ENCODE peak calls at places on chromosomes 6 and 20, in six cellular contexts. O, C, D, Y, H and P are unnamed samples.

GRCh38 chr6:53715434-53715833 is 49.9 kb upstream of the KLHL31 start:
- DNase-seq in O (no peak), C (no peak), D (no peak), Y (no peak), H (no peak), P (no peak)

GRCh38 chr6:14671261-14671681 is 553.7 kb downstream of the CD83 start:
- DNase-seq in O (no peak), C (no peak), D (no peak), Y (no peak), H (no peak), P (peak)

GRCh38 chr20:10609726-10610125 is 64.1 kb downstream of the JAG1 start:
- DNase-seq in O (no peak), C (no peak), D (no peak), Y (no peak), H (peak), P (peak)

GRCh38 chr6:132708002-132708401 is 5.9 kb downstream of the VNN1 start:
- DNase-seq in O (no peak), C (no peak), D (no peak), Y (no peak), H (no peak), P (no peak)

GRCh38 chr20:2507875-2508630 is 662 bp downstream of the ZNF343 start:
- DNase-seq in O (peak), C (peak), D (peak), Y (no peak), H (peak), P (peak)

GRCh38 chr20:1302578-1303541 is 26.1 kb downstream of the SDCBP2 start:
- DNase-seq in O (no peak), C (no peak), D (no peak), Y (no peak), H (no peak), P (no peak)

GRCh38 chr20:59484228-59484627 is 120.1 kb upstream of the PHACTR3 start:
- DNase-seq in O (no peak), C (no peak), D (no peak), Y (no peak), H (no peak), P (no peak)

GRCh38 chr6:79672631-79673065 is 41.5 kb downstream of the SH3BGRL2 start:
- DNase-seq in O (peak), C (no peak), D (peak), Y (peak), H (peak), P (peak)

GRCh38 chr6:165832471-165832836 is 169.4 kb upstream of the PDE10A start:
- DNase-seq in O (no peak), C (no peak), D (no peak), Y (no peak), H (no peak), P (no peak)

GRCh38 chr6:499617-500016 is 108.1 kb downstream of the IRF4 start:
- DNase-seq in O (peak), C (no peak), D (no peak), Y (no peak), H (no peak), P (peak)

GRCh38 chr6:74319292-74319691 is 623.3 kb downstream of the CD109 start:
- DNase-seq in O (no peak), C (no peak), D (no peak), Y (peak), H (no peak), P (no peak)

GRCh38 chr6:41036188-41036587 is 2.8 kb downstream of the UNC5CL start:
- DNase-seq in O (no peak), C (no peak), D (no peak), Y (no peak), H (no peak), P (no peak)

GRCh38 chr6:2622683-2623082 is 128.0 kb downstream of the MYLK4 start:
- DNase-seq in O (no peak), C (no peak), D (no peak), Y (no peak), H (no peak), P (peak)
- H3K4me3 ChIP-seq in O (no peak), C (no peak), D (no peak), Y (no peak), H (no peak), P (no peak)

DNA sequence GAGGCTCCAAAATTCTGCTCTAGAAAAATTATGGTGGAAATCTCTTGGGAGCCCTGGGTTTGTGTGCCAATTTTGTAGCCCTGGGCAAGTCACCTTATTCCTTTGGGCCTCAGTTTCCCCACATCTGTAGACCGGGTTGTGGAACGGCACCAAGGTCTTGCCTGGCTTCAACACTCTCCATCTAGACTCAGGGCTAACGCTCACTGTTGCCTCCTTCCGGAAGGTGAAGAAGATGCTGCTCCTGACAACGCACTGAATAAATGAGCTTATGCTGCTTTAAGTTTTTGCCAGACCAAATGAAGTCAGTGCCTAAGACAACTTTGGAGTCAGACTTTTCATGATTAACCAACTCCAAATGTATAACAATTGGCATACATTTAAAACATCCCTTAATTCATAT is 53.1 kb downstream of the PSMG4 start:
- DNase-seq in O (no peak), C (no peak), D (no peak), Y (peak), H (no peak), P (no peak)
- TF ChIP-seq CTCF in O (no peak), C (no peak), D (no peak), Y (peak), H (no peak), P (no peak)

DNA sequence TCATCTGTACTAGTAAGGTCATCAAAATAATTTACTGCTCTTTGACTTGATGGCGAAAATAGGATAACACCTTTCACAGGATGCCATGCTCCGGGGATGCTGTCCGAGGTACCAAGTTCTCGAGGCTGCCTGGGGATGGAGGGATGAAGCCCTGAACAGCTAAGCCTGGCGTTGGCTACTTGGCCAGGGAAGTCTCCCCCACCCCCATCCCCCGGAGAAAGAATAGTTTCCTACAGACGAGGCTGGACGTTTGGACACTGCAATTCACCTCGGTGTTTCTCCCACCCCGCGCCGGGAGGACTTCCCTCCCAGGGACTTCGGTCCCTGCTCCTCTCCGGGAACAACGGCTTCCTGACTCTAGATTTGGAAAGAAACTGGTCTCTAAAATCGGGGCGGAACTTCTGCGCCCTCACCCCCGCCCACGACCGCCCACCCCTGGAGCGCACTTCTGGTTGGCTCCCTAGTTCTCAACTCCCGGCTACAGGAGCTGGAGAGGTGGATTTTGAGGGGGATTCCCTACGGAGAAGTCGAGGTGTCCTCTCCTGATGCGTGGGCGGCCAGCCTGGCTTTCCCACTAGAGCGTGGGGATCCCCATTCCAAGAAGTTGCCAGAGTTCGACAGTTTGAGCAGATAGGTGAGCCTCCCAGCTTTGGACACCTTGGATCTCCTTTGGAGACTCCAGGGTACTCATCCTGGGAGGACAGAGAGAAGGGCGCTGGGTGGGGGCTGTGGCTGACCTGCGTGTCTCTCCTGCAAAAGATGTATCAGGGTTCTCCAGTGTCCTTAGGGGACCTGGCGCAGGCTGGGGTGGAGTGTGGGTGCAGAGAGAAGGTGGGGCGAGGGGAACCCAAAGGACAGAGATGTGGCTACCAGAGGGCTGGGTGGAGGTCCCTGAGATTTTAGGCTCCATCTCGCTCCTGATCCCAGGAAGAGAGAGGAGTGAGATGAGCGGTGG is 1.1 kb downstream of the PCSK2 start:
- DNase-seq in O (no peak), C (no peak), D (no peak), Y (peak), H (no peak), P (peak)
- H3K4me3 ChIP-seq in O (no peak), C (no peak), D (no peak), Y (peak), H (no peak), P (no peak)

GRCh38 chr20:48661575-48662473 is 166.0 kb downstream of the PREX1 start:
- DNase-seq in O (no peak), C (no peak), D (no peak), Y (no peak), H (no peak), P (peak)
- TF ChIP-seq CTCF in O (no peak), C (no peak), D (no peak), Y (no peak), H (no peak), P (no peak)

DNA sequence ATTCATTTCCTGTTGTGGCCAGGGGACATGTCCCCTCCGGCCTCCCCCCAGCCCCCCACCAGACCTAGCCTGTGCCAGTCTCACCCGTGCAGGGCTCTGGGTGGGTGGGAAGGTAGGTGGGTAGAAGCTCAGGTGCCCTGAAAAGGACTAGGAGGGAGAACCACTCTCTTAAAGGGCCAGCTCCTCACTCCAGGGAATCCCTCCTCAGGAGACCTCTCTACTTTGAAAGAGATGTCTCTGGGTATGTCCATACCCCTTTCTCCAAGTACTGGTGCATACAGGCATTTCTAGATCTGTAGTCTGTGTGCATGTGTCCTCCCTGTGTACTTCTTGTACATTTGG is 60.8 kb upstream of the EPB41L1 start:
- DNase-seq in O (no peak), C (no peak), D (no peak), Y (no peak), H (no peak), P (no peak)
- H3K4me3 ChIP-seq in O (no peak), C (peak), D (no peak), Y (peak), H (no peak), P (peak)

GRCh38 chr6:56766139-56766805 is 123.6 kb upstream of the DST start:
- DNase-seq in O (no peak), C (no peak), D (no peak), Y (no peak), H (no peak), P (no peak)

GRCh38 chr6:56766806-56767178 is 124.1 kb upstream of the DST start:
- DNase-seq in O (peak), C (peak), D (no peak), Y (no peak), H (peak), P (peak)

GRCh38 chr6:56760842-56761241 is 118.2 kb upstream of the DST start:
- DNase-seq in O (no peak), C (no peak), D (no peak), Y (no peak), H (no peak), P (no peak)

GRCh38 chr6:56765494-56765893 is 122.8 kb upstream of the DST start:
- DNase-seq in O (no peak), C (no peak), D (no peak), Y (no peak), H (no peak), P (no peak)

DNA sequence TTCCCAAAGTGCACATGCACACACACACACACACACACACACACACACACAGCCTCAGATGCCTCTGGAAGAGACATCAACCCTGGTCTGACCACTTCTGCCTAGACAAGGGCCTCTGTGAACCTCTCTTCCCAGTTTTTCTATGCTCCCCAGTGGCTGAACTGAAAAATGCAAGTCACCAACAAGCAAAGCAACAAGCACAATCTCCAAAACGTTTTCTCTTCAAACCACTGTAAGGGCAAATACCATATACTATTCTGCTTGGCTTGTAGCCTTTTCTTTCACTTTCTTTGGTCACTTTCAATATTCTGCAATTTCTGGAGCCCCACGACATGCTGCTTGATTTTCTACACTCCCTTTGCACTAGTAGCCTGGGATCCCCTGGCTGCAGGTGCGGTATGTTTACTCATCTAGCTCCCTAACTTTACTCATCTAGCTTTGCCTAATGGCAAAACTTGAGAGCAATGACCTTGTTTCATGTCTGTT is 121.4 kb upstream of the DST start:
- DNase-seq in O (peak), C (no peak), D (peak), Y (peak), H (peak), P (peak)
- TF ChIP-seq CTCF in O (peak), C (peak), D (peak), Y (peak), H (peak), P (peak)

GRCh38 chr20:52459150-52459549 is 267.6 kb upstream of the ZFP64 start:
- DNase-seq in O (no peak), C (no peak), D (no peak), Y (no peak), H (no peak), P (no peak)
- H3K4me3 ChIP-seq in O (no peak), C (no peak), D (no peak), Y (no peak), H (no peak), P (no peak)

GRCh38 chr6:136343275-136343674 is 53.6 kb upstream of the BCLAF1 start:
- DNase-seq in O (no peak), C (no peak), D (no peak), Y (no peak), H (no peak), P (no peak)

GRCh38 chr6:136344420-136344819 is 54.8 kb upstream of the BCLAF1 start:
- DNase-seq in O (no peak), C (no peak), D (no peak), Y (no peak), H (peak), P (peak)

GRCh38 chr6:136343700-136344099 is 54.1 kb upstream of the BCLAF1 start:
- DNase-seq in O (no peak), C (no peak), D (no peak), Y (no peak), H (no peak), P (no peak)

GRCh38 chr6:136341367-136341766 is 51.7 kb upstream of the BCLAF1 start:
- DNase-seq in O (no peak), C (no peak), D (no peak), Y (no peak), H (no peak), P (no peak)

GRCh38 chr6:136341967-136342366 is 52.3 kb upstream of the BCLAF1 start:
- DNase-seq in O (peak), C (no peak), D (no peak), Y (no peak), H (no peak), P (no peak)
- TF ChIP-seq CTCF in O (no peak), C (peak), D (no peak), Y (no peak), H (no peak), P (no peak)

GRCh38 chr20:20023395-20023794 is 6.2 kb downstream of the NAA20 start:
- DNase-seq in O (no peak), C (no peak), D (no peak), Y (no peak), H (no peak), P (no peak)

GRCh38 chr20:20019123-20019522 is 2.0 kb downstream of the NAA20 start:
- DNase-seq in O (no peak), C (no peak), D (no peak), Y (no peak), H (no peak), P (no peak)

GRCh38 chr20:20024942-20025341 is 7.8 kb downstream of the NAA20 start:
- DNase-seq in O (no peak), C (no peak), D (no peak), Y (no peak), H (no peak), P (peak)

GRCh38 chr20:20022498-20022897 is 5.3 kb downstream of the NAA20 start:
- DNase-seq in O (peak), C (peak), D (no peak), Y (no peak), H (no peak), P (no peak)

DNA sequence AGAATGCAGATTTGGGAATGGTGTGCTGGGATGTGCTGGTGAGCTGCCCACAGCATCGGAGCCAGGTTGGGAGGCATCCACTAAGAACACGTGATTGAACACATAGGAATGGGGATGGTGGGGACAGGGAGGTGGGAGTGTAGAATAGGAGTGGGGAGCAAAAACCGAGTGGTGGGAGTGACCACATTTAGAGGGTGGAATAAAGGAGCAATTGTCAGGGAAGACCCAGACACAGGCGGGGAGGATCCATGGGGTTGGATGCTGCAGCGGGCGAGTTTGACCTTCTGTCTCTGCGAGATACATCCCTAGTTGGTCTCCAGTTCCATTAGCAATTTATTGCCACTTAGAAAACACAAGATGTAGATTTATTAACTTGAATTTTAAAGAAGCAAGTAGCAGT is 4.7 kb downstream of the NAA20 start:
- DNase-seq in O (no peak), C (no peak), D (no peak), Y (no peak), H (no peak), P (no peak)
- H3K4me3 ChIP-seq in O (no peak), C (no peak), D (no peak), Y (no peak), H (no peak), P (no peak)

DNA sequence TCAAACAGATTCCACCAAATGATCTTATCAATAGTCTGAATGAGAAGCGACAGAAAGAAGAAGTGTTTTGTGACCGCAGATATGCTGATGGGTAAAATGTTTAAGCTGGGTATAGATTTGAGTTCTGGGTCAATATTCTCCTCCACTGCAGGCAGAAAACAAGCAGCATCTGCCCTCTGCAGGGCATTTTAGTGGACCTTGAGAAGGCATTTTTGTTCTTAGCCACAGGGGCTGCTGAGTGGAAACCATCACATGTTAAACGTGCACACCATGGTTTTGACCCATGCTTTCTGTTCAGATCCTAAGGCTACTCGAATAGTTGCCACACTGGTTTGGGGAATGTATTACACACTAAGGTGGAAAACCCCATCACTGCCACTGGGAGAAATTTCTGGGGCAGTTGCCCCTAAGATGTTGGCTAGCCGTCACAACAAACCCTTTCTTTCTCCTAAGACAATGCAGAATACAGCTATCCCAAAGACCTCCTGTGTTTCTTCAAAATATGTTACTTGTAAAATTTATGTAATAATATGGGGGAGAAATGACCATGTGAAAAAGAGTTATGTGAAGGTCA is 5.5 kb downstream of the POU3F2 start:
- DNase-seq in O (no peak), C (no peak), D (peak), Y (peak), H (no peak), P (peak)
- TF ChIP-seq CTCF in O (peak), C (peak), D (peak), Y (peak), H (peak), P (peak)